ENCODE peak calls at places on chromosomes 7 and 10, in six cellular contexts. U is GM12891, F is H1, M is K562, W is HepG2, K is GM12878. C is an unnamed sample.

GRCh38 chr10:99832439-99832838 is 50.0 kb downstream of the ABCC2 start:
- DNase-seq in F (no peak), M (no peak), K (no peak), W (no peak), U (no peak), C (no peak)

GRCh38 chr7:87609946-87610345 is 9.3 kb upstream of the ABCB1 start:
- DNase-seq in K (no peak), F (no peak), W (no peak), M (no peak), U (no peak), C (no peak)

GRCh38 chr7:150890853-150891584 is 38.7 kb downstream of the AOC1 start:
- DNase-seq in W (no peak), M (no peak), U (no peak), K (no peak), F (no peak), C (no peak)

GRCh38 chr10:110762109-110762848 is 109.4 kb upstream of the PDCD4 start:
- DNase-seq in F (no peak), M (no peak), U (no peak), W (no peak), K (no peak), C (no peak)

GRCh38 chr10:13271552-13272163 is 28.2 kb downstream of the PHYH start:
- DNase-seq in K (no peak), F (peak), U (peak), W (peak), M (peak), C (peak)

GRCh38 chr7:30969604-30969970 is 5.8 kb downstream of the GHRHR start:
- DNase-seq in F (no peak), W (no peak), M (no peak), K (no peak), U (no peak), C (no peak)

GRCh38 chr7:22728416-22729029 is 1.5 kb downstream of the IL6 start:
- DNase-seq in W (peak), K (no peak), M (peak), F (no peak), U (no peak), C (no peak)

GRCh38 chr10:32981760-32982159 is 23.7 kb upstream of the ITGB1 start:
- DNase-seq in F (no peak), W (no peak), M (peak), U (no peak), K (no peak), C (no peak)

GRCh38 chr7:132618956-132619305 is 42.7 kb upstream of the PLXNA4 start:
- DNase-seq in W (no peak), U (no peak), K (no peak), M (no peak), F (no peak), C (no peak)

GRCh38 chr10:115093286-115093775 is at the start of gene ATRNL1:
- DNase-seq in K (no peak), U (peak), F (no peak), M (no peak), W (no peak), C (peak)

GRCh38 chr7:147818338-147818737 is 772.2 kb upstream of the C7orf33 start:
- DNase-seq in U (no peak), F (no peak), W (no peak), M (no peak), K (no peak), C (no peak)

GRCh38 chr7:29345590-29345989 is 151.0 kb downstream of the CHN2 start:
- DNase-seq in K (no peak), U (no peak), W (peak), F (peak), M (peak), C (no peak)

GRCh38 chr7:90212149-90212495 is 582 bp downstream of the STEAP2 start:
- DNase-seq in W (no peak), F (no peak), U (no peak), K (no peak), M (no peak), C (no peak)

GRCh38 chr7:3292694-3293093 is 8.4 kb upstream of the SDK1 start:
- DNase-seq in K (no peak), F (no peak), U (no peak), M (no peak), W (no peak), C (no peak)

GRCh38 chr7:128352636-128353035 is 8.9 kb downstream of the PRRT4 start:
- DNase-seq in U (no peak), W (no peak), M (peak), K (no peak), F (no peak), C (no peak)

GRCh38 chr10:132960071-132960472 is 17.7 kb upstream of the CFAP46 start:
- DNase-seq in M (no peak), K (no peak), F (no peak), U (no peak), W (no peak), C (no peak)

GRCh38 chr10:62652114-62652513 is 152.4 kb upstream of the ADO start:
- DNase-seq in K (no peak), F (no peak), U (no peak), W (no peak), M (no peak), C (no peak)
- TF ChIP-seq POLR2A in K (no peak), F (no peak), U (no peak), W (no peak), M (no peak), C (no peak)

DNA sequence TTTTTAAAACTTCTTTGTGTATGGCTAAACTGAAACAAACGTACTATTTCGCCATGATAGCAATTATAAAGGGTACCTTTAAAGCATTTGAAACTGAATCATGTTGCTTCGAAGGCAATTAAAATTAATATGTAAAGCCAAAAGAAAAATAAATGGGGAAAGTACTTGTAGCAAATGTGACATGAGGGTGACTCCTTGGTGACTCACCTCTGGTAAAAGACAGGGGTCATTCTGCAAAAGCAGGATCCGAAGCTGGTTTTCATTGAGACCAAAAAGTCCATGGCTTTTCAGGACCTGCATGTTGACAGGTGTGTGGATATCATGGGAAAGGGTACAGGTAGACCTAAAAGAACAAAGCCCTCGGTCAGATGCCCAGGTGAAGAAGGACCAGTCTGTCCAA is 1.5 kb downstream of the ZC3HAV1L start:
- DNase-seq in M (no peak), U (no peak), F (no peak), W (no peak), K (no peak), C (no peak)
- TF ChIP-seq TAF1 in M (no peak), U (no peak), F (no peak), W (no peak), K (no peak), C (no peak)

GRCh38 chr7:94375713-94376112 is 19.0 kb upstream of the COL1A2 start:
- DNase-seq in U (no peak), M (no peak), K (no peak), W (no peak), F (no peak), C (no peak)
- TF ChIP-seq POLR2AphosphoS5 in U (no peak), M (no peak), K (no peak), W (no peak), F (no peak), C (no peak)

DNA sequence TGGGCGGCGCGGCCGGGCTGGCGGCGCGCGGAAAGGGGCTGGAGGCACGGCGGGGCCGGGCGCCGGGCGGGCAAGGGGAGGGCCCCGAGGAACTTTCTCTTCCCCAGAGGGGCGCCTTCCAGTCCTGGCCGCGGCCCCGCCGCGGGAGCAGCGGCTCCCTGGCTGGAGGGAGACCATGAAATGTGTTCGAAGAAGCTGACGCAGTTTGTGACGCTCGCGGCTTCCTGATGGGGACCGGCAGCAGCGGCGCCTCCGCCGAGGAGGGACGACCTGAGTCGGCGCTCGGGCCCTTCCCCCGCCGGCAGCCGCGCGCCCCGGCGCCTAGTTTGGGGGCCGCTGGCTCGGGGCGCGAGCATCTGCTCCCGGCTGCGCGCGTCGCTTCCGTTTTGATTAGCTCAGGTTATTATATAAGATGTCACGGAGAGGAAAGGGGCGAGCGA is 57.2 kb upstream of the PCGF5 start:
- DNase-seq in K (no peak), F (no peak), U (peak), W (peak), M (peak), C (no peak)
- TF ChIP-seq POLR2A in K (peak), F (no peak), U (peak), W (peak), M (no peak), C (peak)

GRCh38 chr7:27155816-27156507 is 513 bp downstream of the HOXA7 start:
- DNase-seq in F (no peak), M (no peak), K (no peak), U (no peak), W (no peak), C (no peak)
- TF ChIP-seq TAF1 in F (no peak), M (no peak), K (no peak), U (no peak), W (no peak), C (no peak)

DNA sequence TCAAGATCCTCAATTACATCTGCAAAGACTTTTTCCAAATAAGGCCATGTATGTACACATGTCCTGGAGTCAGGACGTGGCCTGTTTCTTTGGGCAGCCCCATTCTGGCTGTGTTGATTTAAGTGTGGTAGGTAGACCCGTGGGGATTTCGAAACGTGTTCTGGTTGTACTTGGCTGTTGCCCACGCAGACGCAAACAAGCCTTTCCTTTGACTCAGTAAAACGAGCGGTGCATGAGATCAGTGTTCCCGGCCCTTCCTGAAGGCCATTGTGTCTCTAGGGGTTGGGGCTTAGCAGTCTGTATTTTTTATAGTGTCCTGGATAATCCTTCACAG is 64.8 kb upstream of the DNAJB6 start:
- DNase-seq in M (no peak), F (no peak), K (no peak), U (no peak), W (peak), C (no peak)
- TF ChIP-seq POLR2AphosphoS5 in M (no peak), F (no peak), K (no peak), U (no peak), W (no peak), C (no peak)

GRCh38 chr10:102243304-102243703 is 2.0 kb upstream of the PITX3 start:
- DNase-seq in W (peak), F (no peak), K (no peak), M (no peak), U (no peak), C (no peak)

GRCh38 chr10:102245932-102246251 is 560 bp downstream of the GBF1 start:
- DNase-seq in W (no peak), U (no peak), K (no peak), F (no peak), M (no peak), C (no peak)

GRCh38 chr10:102247724-102248123 is 2.4 kb downstream of the GBF1 start:
- DNase-seq in U (no peak), F (no peak), W (no peak), K (no peak), M (no peak), C (no peak)

GRCh38 chr10:102245101-102245931 is at the start of gene GBF1:
- DNase-seq in K (peak), U (peak), F (peak), M (peak), W (peak), C (peak)

GRCh38 chr10:102246261-102246660 is 929 bp downstream of the GBF1 start:
- DNase-seq in U (no peak), M (no peak), K (no peak), F (no peak), W (no peak), C (no peak)
- TF ChIP-seq POLR2A in U (no peak), M (no peak), K (no peak), F (no peak), W (no peak), C (no peak)

C was measured in GM12892.